ENCODE peak calls at places on chromosomes 11 and 22, in eight cellular contexts. V is lower lobe of right lung, F is pancreas, Z is kidney, Q is fibroblast of the aortic adventitia, E is left ventricle myocardium inferior, B is mammary epithelial cell, T is choroid plexus epithelial cell. R is an unnamed sample.

GRCh38 chr11:14619580-14619979 is 24.0 kb upstream of the PDE3B start:
- DNase-seq in V (no peak), F (no peak), Z (no peak), Q (no peak), E (no peak), B (no peak), T (no peak), R (no peak)

GRCh38 chr11:98289592-98289991 is 731.2 kb upstream of the CNTN5 start:
- DNase-seq in V (no peak), F (no peak), Z (no peak), Q (no peak), E (no peak), B (no peak), T (no peak), R (no peak)

GRCh38 chr11:119380816-119381185 is 689 bp downstream of the USP2 start:
- DNase-seq in V (no peak), F (no peak), Z (no peak), Q (no peak), E (no peak), B (no peak), T (no peak), R (no peak)

GRCh38 chr11:19323502-19323901 is 82.8 kb upstream of the E2F8 start:
- DNase-seq in V (no peak), F (no peak), Z (no peak), Q (no peak), E (no peak), B (no peak), T (peak), R (no peak)

GRCh38 chr11:84390441-84391078 is 1104.4 kb upstream of the CCDC90B start:
- DNase-seq in V (no peak), F (no peak), Z (no peak), Q (no peak), E (no peak), B (peak), T (peak), R (no peak)

GRCh38 chr11:83033972-83034672 is 37.6 kb downstream of the RAB30 start:
- DNase-seq in V (no peak), F (no peak), Z (no peak), Q (peak), E (peak), B (peak), T (peak), R (peak)

GRCh38 chr11:59545179-59546020 is 34.1 kb downstream of the OR4D9 start:
- DNase-seq in V (no peak), F (no peak), Z (no peak), Q (peak), E (no peak), B (no peak), T (peak), R (no peak)

GRCh38 chr11:70913715-70914231 is 338.6 kb downstream of the SHANK2 start:
- DNase-seq in V (peak), F (no peak), Z (peak), Q (no peak), E (no peak), B (no peak), T (no peak), R (no peak)

GRCh38 chr11:120680322-120680721 is 168.8 kb downstream of the GRIK4 start:
- DNase-seq in V (no peak), F (no peak), Z (no peak), Q (no peak), E (no peak), B (no peak), T (no peak), R (no peak)

GRCh38 chr22:25563757-25564319 is 637 bp upstream of the GRK3 start:
- DNase-seq in V (peak), F (no peak), Z (no peak), Q (no peak), E (no peak), B (peak), T (peak), R (no peak)

GRCh38 chr11:4522339-4522738 is 22.7 kb upstream of the OR52M1 start:
- DNase-seq in V (no peak), F (no peak), Z (no peak), Q (no peak), E (no peak), B (no peak), T (no peak), R (no peak)

GRCh38 chr22:39348909-39349505 is 784 bp upstream of the SYNGR1 start:
- DNase-seq in V (peak), F (no peak), Z (no peak), Q (no peak), E (peak), B (no peak), T (no peak), R (no peak)

GRCh38 chr22:37156686-37157435 is 7.1 kb upstream of the IL2RB start:
- DNase-seq in V (no peak), F (no peak), Z (peak), Q (no peak), E (no peak), B (no peak), T (no peak), R (no peak)

GRCh38 chr11:44876923-44877322 is 73.8 kb downstream of the TP53I11 start:
- DNase-seq in V (no peak), F (no peak), Z (no peak), Q (no peak), E (no peak), B (no peak), T (no peak), R (no peak)

GRCh38 chr11:44877908-44878459 is 72.7 kb downstream of the TP53I11 start:
- DNase-seq in V (no peak), F (no peak), Z (no peak), Q (no peak), E (no peak), B (no peak), T (no peak), R (no peak)

GRCh38 chr11:44879432-44879831 is 71.3 kb downstream of the TP53I11 start:
- DNase-seq in V (no peak), F (no peak), Z (no peak), Q (no peak), E (no peak), B (no peak), T (no peak), R (no peak)

GRCh38 chr11:44880511-44880910 is 70.2 kb downstream of the TP53I11 start:
- DNase-seq in V (no peak), F (no peak), Z (no peak), Q (no peak), E (no peak), B (no peak), T (no peak), R (no peak)

GRCh38 chr11:44878696-44879095 is 72.0 kb downstream of the TP53I11 start:
- DNase-seq in V (no peak), F (no peak), Z (no peak), Q (no peak), E (no peak), B (no peak), T (no peak), R (no peak)
- H3K4me3 ChIP-seq in V (no peak), F (no peak), Z (no peak), Q (no peak), E (no peak), B (no peak), T (no peak), R (no peak)

DNA sequence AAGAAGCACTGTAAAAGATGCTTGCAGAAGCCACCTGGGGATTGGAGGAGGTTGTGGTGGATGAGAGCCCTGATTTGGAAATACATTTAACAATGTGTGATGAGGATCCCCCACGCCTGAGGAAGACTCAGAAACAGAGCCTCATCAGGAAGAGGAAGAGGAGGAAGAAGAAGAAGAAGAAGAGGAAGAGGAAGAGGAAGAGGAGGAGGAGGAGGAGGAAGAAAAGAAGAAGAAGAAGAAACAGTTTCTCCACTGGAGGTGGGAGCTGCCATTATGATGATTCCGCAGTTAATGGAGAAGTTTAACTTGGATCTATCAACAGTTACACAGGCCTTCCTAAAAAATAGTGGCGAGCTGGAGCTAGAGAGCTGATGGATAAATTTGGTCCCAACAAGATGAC is 50.1 kb downstream of the CECR2 start:
- DNase-seq in V (no peak), F (no peak), Z (no peak), Q (no peak), E (no peak), B (no peak), T (no peak), R (no peak)
- TF ChIP-seq CTCF in V (no peak), F (no peak), Z (no peak), Q (no peak), E (no peak), B (no peak), T (no peak), R (no peak)

GRCh38 chr11:17012712-17013547 is 1.3 kb downstream of the PLEKHA7 start:
- DNase-seq in V (peak), F (peak), Z (peak), Q (peak), E (peak), B (peak), T (peak), R (no peak)

GRCh38 chr11:17015639-17016125 is 1.5 kb upstream of the PLEKHA7 start:
- DNase-seq in V (no peak), F (peak), Z (no peak), Q (no peak), E (peak), B (no peak), T (peak), R (peak)

GRCh38 chr11:17013548-17014320 is 480 bp downstream of the PLEKHA7 start:
- DNase-seq in V (peak), F (peak), Z (peak), Q (no peak), E (no peak), B (no peak), T (no peak), R (no peak)

GRCh38 chr11:17014321-17014773 is at the start of gene PLEKHA7:
- DNase-seq in V (no peak), F (peak), Z (no peak), Q (no peak), E (no peak), B (no peak), T (no peak), R (no peak)

DNA sequence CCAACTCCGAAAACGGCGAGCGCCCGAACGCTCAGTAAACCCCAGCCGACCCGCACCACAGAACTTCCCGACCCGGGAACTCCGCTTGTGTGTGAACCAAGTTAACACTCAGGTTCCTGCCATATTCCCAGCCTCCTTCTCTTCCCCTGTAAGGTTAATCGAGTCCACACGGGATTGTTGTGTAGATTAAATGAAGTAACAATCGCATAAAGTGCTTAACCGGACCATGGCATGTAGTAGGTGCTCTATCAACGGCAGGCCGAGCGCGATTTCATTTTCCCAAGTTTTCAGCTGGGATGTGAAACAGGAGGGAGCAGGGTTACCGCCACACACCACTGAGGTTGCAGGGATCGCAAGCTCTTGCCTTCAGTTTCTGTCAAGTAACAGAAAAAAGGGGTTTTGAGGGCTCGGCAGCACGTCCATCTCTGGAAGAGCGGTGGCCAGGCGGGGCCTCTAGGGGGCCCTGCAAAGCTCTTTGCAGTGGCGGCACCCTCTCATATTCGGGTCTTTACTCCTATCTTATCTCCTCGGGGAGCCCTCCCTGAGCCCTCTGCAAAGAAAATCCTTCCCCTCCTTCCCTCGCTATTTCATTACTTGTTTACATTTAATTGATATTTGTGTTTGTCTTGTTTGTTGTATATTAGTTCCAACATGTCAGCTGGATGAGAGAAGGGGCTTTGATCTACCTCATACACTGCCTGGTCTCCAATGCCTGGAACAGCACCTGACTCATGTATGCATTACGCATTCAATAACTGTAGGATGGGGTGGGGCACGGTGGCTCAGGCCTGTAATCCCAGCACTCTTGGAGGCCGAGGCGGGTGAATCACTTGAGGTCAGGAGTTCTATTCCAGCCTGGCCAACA is 792 bp upstream of the PLEKHA7 start:
- DNase-seq in V (no peak), F (no peak), Z (no peak), Q (peak), E (no peak), B (no peak), T (peak), R (no peak)
- H3K4me3 ChIP-seq in V (peak), F (peak), Z (peak), Q (no peak), E (peak), B (no peak), T (peak), R (no peak)

GRCh38 chr22:46131151-46131587 is 19.2 kb upstream of the PPARA start:
- DNase-seq in V (no peak), F (no peak), Z (peak), Q (no peak), E (no peak), B (no peak), T (no peak), R (no peak)
- TF ChIP-seq CTCF in V (peak), F (no peak), Z (no peak), Q (peak), E (no peak), B (no peak), T (peak), R (peak)

DNA sequence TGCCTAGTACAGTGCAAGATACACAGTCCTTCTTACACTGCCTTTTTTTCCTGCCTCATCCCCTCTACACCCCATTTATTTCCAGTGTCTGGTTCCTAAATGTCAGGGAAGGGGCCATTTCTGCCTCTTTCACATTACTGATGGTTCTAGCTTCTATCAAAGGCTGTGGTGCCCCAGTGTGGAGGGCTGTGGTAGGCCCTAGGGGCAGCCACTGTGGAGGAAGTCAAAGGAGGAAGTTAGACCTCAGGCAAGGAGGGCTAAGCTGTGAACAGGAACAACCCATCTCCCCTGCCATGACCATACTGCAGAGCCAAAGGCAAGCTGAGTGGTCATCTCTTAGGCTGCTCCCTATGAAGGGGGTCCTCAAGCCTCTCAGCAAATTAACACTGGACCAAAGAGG is 81.9 kb upstream of the CRTAM start:
- DNase-seq in V (peak), F (no peak), Z (no peak), Q (no peak), E (peak), B (no peak), T (no peak), R (no peak)
- H3K4me3 ChIP-seq in V (no peak), F (no peak), Z (no peak), Q (no peak), E (no peak), B (no peak), T (no peak), R (no peak)

DNA sequence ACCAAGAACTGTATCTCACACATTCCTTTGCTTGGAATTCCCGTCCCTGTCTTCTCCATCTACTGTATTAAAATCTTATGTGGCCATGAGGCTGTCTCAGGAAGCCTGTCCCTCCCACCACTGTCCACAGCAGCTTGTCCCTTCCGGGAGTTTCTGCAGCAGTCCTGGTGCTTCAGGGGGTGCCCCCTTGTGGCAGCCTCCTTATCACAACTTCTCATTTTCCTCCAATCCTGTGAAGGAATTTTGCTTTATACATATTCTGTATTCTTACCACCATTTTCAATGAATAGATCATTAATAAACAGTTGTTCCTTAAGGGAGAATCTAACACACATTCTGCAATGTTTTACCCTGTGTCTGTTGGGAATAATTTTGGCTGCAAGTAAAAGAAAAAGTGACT is 220.4 kb upstream of the RAG2 start:
- DNase-seq in V (no peak), F (no peak), Z (no peak), Q (peak), E (no peak), B (no peak), T (no peak), R (no peak)
- TF ChIP-seq CTCF in V (no peak), F (no peak), Z (peak), Q (peak), E (peak), B (peak), T (peak), R (peak)

GRCh38 chr11:47375546-47376085 is 2.7 kb downstream of the SPI1 start:
- DNase-seq in V (no peak), F (no peak), Z (peak), Q (no peak), E (no peak), B (no peak), T (no peak), R (no peak)

GRCh38 chr11:47375020-47375419 is 3.3 kb downstream of the SPI1 start:
- DNase-seq in V (no peak), F (no peak), Z (peak), Q (no peak), E (no peak), B (no peak), T (no peak), R (no peak)

GRCh38 chr11:47376543-47377371 is 1.6 kb downstream of the SPI1 start:
- DNase-seq in V (peak), F (no peak), Z (peak), Q (no peak), E (peak), B (no peak), T (no peak), R (no peak)

GRCh38 chr11:47377571-47378010 is 756 bp downstream of the SPI1 start:
- DNase-seq in V (no peak), F (no peak), Z (peak), Q (no peak), E (no peak), B (no peak), T (no peak), R (no peak)

GRCh38 chr11:47376183-47376542 is 2.2 kb downstream of the SPI1 start:
- DNase-seq in V (no peak), F (no peak), Z (peak), Q (no peak), E (no peak), B (no peak), T (no peak), R (no peak)
- H3K4me3 ChIP-seq in V (peak), F (peak), Z (peak), Q (no peak), E (peak), B (no peak), T (no peak), R (no peak)

GRCh38 chr11:101453682-101454081 is 130.1 kb downstream of the TRPC6 start:
- DNase-seq in V (no peak), F (no peak), Z (no peak), Q (no peak), E (no peak), B (peak), T (no peak), R (peak)

GRCh38 chr11:101459020-101459419 is 124.8 kb downstream of the TRPC6 start:
- DNase-seq in V (no peak), F (no peak), Z (no peak), Q (no peak), E (no peak), B (no peak), T (no peak), R (no peak)

GRCh38 chr11:101458161-101458560 is 125.6 kb downstream of the TRPC6 start:
- DNase-seq in V (no peak), F (no peak), Z (no peak), Q (no peak), E (no peak), B (peak), T (no peak), R (peak)

GRCh38 chr11:101456812-101457211 is 127.0 kb downstream of the TRPC6 start:
- DNase-seq in V (no peak), F (no peak), Z (no peak), Q (peak), E (no peak), B (no peak), T (peak), R (peak)
- TF ChIP-seq CTCF in V (peak), F (peak), Z (no peak), Q (peak), E (peak), B (peak), T (no peak), R (peak)

GRCh38 chr11:103947566-103947919 is 88.9 kb upstream of the DDI1 start:
- DNase-seq in V (no peak), F (no peak), Z (no peak), Q (peak), E (no peak), B (no peak), T (peak), R (peak)
- H3K4me3 ChIP-seq in V (no peak), F (no peak), Z (no peak), Q (no peak), E (no peak), B (no peak), T (no peak), R (no peak)

DNA sequence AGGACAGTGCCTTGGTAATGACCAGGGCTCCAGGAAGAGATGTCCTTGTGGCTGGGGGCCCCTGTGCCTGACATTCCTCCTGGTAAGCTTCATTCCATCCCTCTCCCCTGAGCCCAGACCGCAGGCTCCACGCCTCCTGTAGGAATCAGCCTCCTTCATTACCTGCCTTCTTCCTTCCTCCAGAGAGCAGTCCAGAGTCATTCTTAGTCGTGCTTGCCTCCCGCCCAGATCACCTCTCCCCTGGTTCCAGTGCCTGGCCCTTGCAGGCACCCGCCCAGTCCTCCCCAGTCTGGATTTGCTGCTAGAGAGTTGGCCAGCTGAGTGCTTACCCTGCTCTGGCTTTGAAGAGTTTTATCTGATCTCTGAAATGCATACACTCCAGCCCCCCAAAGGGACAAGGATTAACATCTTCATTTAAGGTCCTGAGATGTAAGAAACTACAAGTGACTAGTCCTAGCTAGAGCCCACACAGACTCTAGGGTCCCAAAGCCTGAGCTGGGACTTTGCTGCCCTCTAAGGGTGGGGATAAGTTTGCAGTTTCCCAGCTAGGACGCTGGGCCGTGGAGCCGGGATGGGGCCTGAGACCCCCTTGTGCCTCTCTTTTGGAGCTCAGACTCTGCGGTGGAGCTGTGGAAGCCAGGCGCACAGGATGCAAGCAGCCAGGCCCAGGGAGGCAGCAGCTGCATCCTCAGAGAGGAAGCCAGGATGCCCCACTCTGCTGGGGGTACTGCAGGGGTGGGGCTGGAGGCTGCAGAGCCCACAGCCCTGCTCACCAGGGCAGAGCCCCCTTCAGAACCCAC is 1.6 kb downstream of the NR1H3 start:
- DNase-seq in V (peak), F (no peak), Z (no peak), Q (peak), E (no peak), B (no peak), T (peak), R (peak)
- TF ChIP-seq CTCF in V (peak), F (peak), Z (peak), Q (peak), E (peak), B (peak), T (peak), R (peak)